ENCODE peak calls at places on chromosomes 12 and 14, in eight cellular contexts. E, V, L, N, T, G, P and W are unnamed samples. For H3K4me1, the result is how much of the 10 kb centered on the place peaks cover.

GRCh38 chr12:124379938-124380754 is 85.3 kb downstream of the RFLNA start:
- DNase-seq in V (peak), T (no peak), G (peak), E (no peak), N (no peak), L (no peak), P (no peak), W (no peak)

GRCh38 chr12:120748242-120748641 is 22.6 kb downstream of the ACADS start:
- DNase-seq in N (peak), V (no peak), E (no peak), L (no peak), G (no peak), P (no peak), T (no peak), W (no peak)

GRCh38 chr14:38544766-38545165 is 288.9 kb upstream of the CLEC14A start:
- DNase-seq in P (no peak), N (no peak), V (no peak), E (no peak), G (no peak), L (no peak), T (no peak), W (no peak)

GRCh38 chr12:62635630-62636029 is 169.0 kb downstream of the MON2 start:
- DNase-seq in P (no peak), N (peak), T (no peak), L (no peak), G (no peak), V (no peak), E (no peak), W (no peak)

GRCh38 chr12:78683031-78683430 is 181.5 kb upstream of the SYT1 start:
- DNase-seq in G (no peak), V (no peak), P (no peak), L (no peak), T (no peak), N (no peak), E (no peak), W (no peak)

GRCh38 chr12:32454866-32455265 is 55.5 kb downstream of the FGD4 start:
- DNase-seq in G (no peak), N (no peak), V (no peak), P (no peak), L (no peak), T (no peak), E (no peak), W (no peak)

GRCh38 chr12:62466018-62466595 is 519 bp upstream of the MON2 start:
- DNase-seq in E (peak), L (peak), P (peak), G (peak), N (peak), V (no peak), T (peak), W (no peak)

GRCh38 chr14:99879401-99880295 is 86.4 kb downstream of the EML1 start:
- DNase-seq in E (no peak), P (no peak), L (no peak), T (no peak), G (no peak), N (no peak), V (no peak), W (no peak)

GRCh38 chr12:24823808-24824515 is 124.9 kb downstream of the BCAT1 start:
- DNase-seq in L (no peak), E (no peak), V (no peak), N (no peak), P (no peak), T (no peak), G (no peak), W (no peak)

GRCh38 chr12:53950441-53950781 is 4.3 kb upstream of the HOXC12 start:
- DNase-seq in L (no peak), V (no peak), P (no peak), G (no peak), N (no peak), T (no peak), E (no peak), W (no peak)
- TF ChIP-seq CTCF in L (no peak), V (no peak), P (no peak), G (no peak), N (no peak), T (no peak), E (no peak), W (no peak)

GRCh38 chr12:171276-171675 is 42.7 kb downstream of the SLC6A12 start:
- DNase-seq in V (no peak), G (no peak), E (no peak), N (no peak), L (no peak), T (no peak), P (no peak), W (no peak)
- H3K27ac ChIP-seq in V (no peak), G (no peak), E (no peak), N (no peak), L (no peak), T (no peak), P (no peak), W (no peak)

DNA sequence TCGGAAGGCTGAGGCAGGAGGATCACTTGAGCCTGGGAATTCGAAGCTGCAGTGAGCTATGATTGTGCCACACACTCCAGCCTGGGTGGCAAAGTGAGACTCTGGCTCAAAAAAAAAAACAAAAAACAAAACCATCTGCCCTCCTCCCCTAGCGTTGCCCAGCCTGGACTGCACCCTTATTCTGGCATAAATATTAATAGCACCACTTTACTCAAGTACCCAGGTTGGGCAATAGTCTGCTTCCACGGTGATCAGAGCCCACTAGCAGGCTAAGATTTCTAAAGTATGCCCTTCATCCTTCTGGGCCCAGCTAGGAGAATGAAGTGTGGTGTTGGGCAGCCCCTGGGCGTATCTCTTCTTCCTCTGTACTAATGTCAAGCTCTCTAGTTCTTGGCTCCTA is 33.3 kb downstream of the KCTD10 start:
- DNase-seq in N (no peak), V (no peak), G (no peak), E (peak), L (no peak), T (no peak), P (peak), W (no peak)
- H3K4me1 ChIP-seq in N (under half), V (under half), G (under half), E (under half), L (under half), T (under half), P (under half), W (under half)

GRCh38 chr14:44658389-44658696 is 151.3 kb upstream of the FSCB start:
- DNase-seq in E (no peak), V (no peak), L (no peak), N (no peak), P (no peak), T (no peak), G (no peak), W (no peak)

GRCh38 chr14:44662250-44662891 is 155.3 kb upstream of the FSCB start:
- DNase-seq in V (no peak), L (no peak), G (no peak), P (no peak), E (no peak), N (no peak), T (no peak), W (no peak)

GRCh38 chr14:44652640-44653039 is 145.6 kb upstream of the FSCB start:
- DNase-seq in T (no peak), P (no peak), L (no peak), V (no peak), G (no peak), E (no peak), N (no peak), W (no peak)

GRCh38 chr14:44657153-44657552 is 150.1 kb upstream of the FSCB start:
- DNase-seq in N (no peak), G (no peak), V (no peak), L (no peak), E (no peak), T (no peak), P (no peak), W (no peak)

GRCh38 chr14:44657688-44658388 is 150.8 kb upstream of the FSCB start:
- DNase-seq in L (no peak), T (no peak), P (no peak), E (peak), N (peak), V (no peak), G (no peak), W (no peak)
- TF ChIP-seq CTCF in L (no peak), T (peak), P (no peak), E (peak), N (peak), V (no peak), G (no peak), W (no peak)

DNA sequence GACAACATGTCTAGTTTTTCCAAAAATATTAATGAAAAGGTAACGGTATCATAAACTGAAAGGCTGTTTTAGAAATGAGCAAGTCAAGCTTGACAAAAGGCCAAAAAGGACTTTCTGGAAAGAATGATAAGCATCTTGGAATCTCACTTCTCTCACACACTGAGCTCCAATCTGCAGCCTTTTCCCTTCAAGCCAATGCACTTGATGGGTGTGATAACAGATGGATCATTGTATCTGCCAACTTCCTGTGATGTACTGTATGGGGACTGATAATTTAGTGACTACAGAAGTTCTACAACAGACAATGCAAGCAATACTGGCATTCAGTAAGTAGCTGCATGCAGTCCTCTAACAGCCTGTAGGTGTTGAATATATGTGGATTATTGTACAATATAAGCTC is 147.1 kb downstream of the MED13L start:
- DNase-seq in G (no peak), V (no peak), T (no peak), E (no peak), L (no peak), P (no peak), N (no peak), W (no peak)
- H3K27ac ChIP-seq in G (no peak), V (no peak), T (no peak), E (no peak), L (no peak), P (no peak), N (no peak), W (no peak)

DNA sequence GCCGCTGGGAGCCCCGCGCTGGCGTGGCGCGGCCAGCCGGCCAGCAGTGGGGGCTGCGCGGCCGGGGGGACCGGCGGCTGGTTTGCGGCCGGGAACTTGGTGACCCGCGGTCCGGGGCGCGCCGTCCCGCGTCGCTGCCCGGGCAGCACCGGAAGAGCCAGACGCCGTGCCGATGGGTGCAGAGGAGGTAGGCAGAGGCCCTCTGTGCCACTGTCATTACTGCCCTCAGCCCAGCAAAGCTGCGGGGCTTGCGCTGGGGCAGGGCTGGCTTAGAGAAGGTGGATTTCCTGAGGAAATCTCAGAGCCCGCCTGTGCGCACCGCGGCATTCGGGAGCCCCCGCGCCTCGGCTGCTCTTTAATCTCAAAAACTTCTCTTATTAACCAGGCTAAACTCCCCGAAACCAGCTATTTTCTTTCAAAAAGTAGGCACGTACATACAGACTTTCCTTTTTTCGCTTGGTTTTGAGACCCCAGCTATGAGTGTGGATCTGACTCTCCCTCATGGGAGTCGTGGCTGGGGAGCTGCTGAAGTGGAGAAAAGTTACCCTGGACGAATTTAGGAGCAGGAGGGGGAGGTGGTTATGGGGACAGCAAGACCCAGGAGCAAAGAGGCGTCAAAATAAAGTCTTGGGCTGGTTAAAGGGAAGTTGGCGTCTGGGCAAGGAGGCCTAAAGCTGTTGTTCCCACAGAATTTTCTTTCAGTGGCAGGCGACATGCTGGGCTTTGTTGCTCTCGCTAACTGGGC is 790 bp downstream of the SUSD6 start:
- DNase-seq in L (peak), G (no peak), V (peak), T (peak), E (no peak), P (no peak), N (no peak), W (no peak)
- H3K4me1 ChIP-seq in L (under half), G (under half), V (half or more), T (under half), E (under half), P (under half), N (half or more), W (half or more)

GRCh38 chr12:12018454-12018853 is 52.3 kb upstream of the BCL2L14 start:
- DNase-seq in L (no peak), V (no peak), E (no peak), T (no peak), P (no peak), G (peak), N (no peak), W (no peak)

GRCh38 chr12:12016284-12017100 is 54.2 kb upstream of the BCL2L14 start:
- DNase-seq in G (no peak), L (no peak), P (no peak), V (no peak), T (no peak), N (no peak), E (no peak), W (no peak)

GRCh38 chr12:12019881-12020280 is 50.9 kb upstream of the BCL2L14 start:
- DNase-seq in N (no peak), V (no peak), E (no peak), P (no peak), G (peak), L (no peak), T (no peak), W (no peak)

GRCh38 chr12:12017135-12017581 is 53.6 kb upstream of the BCL2L14 start:
- DNase-seq in V (no peak), G (no peak), N (no peak), E (peak), L (no peak), P (no peak), T (no peak), W (no peak)

DNA sequence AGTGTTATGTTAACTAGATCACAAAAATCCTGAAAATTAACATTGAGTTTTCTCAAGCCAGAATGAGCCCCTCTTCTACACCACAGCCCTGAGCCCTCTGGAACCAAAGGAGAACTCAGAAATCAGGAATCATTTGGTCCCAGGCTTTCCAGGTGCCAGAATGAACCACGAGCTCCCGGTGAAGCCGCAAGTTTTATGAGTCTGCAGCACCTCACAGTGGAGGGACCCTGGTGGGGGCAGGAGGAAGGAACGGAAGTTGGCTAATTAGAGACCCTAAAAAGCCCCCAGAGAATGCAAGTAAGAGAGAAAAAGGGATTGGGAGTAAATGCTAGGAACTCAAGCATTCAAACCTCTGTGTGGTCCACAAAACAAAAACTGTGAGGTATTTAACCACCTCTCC is 52.9 kb upstream of the BCL2L14 start:
- DNase-seq in E (peak), N (no peak), T (no peak), P (no peak), G (no peak), L (no peak), V (no peak), W (no peak)
- TF ChIP-seq CTCF in E (peak), N (peak), T (no peak), P (no peak), G (no peak), L (no peak), V (peak), W (no peak)